ENCODE peak calls at places on chromosome 21, in seven cellular contexts. F is stomach, I is IMR-90, W is tibial nerve, L is body of pancreas, Q is testis, X is ovary. T is an unnamed sample. For H3K36me3, the result is how much of the 10 kb centered on the place peaks cover.

GRCh38 chr21:25855591-25855990 is 120.8 kb downstream of the GABPA start:
- DNase-seq in L (no peak), Q (no peak), W (no peak), I (no peak), F (no peak), X (no peak), T (no peak)

GRCh38 chr21:43627527-43627926 is 31.8 kb downstream of the HSF2BP start:
- DNase-seq in L (no peak), F (no peak), I (no peak), W (no peak), X (no peak), Q (no peak), T (no peak)

GRCh38 chr21:39184050-39184980 is 1.1 kb upstream of the PSMG1 start:
- DNase-seq in L (no peak), I (no peak), X (no peak), F (no peak), Q (no peak), W (no peak), T (no peak)

GRCh38 chr21:24552491-24552890 is 1054.8 kb downstream of the MRPL39 start:
- DNase-seq in W (no peak), I (no peak), F (no peak), Q (no peak), L (no peak), X (no peak), T (no peak)

GRCh38 chr21:16422702-16423101 is 692.9 kb downstream of the USP25 start:
- DNase-seq in L (no peak), F (no peak), X (no peak), I (no peak), W (no peak), Q (peak), T (no peak)

GRCh38 chr21:37627561-37627960 is 261.0 kb downstream of the DYRK1A start:
- DNase-seq in X (no peak), F (no peak), W (no peak), I (no peak), L (no peak), Q (no peak), T (no peak)

GRCh38 chr21:37368536-37369279 is 2.1 kb downstream of the DYRK1A start:
- DNase-seq in F (no peak), Q (no peak), L (no peak), I (peak), X (no peak), W (no peak), T (no peak)

GRCh38 chr21:38802050-38803026 is 3.4 kb upstream of the ETS2 start:
- DNase-seq in I (peak), X (no peak), W (no peak), F (no peak), L (no peak), Q (no peak), T (no peak)

GRCh38 chr21:31845151-31845550 is 27.7 kb upstream of the HUNK start:
- DNase-seq in I (no peak), F (no peak), L (no peak), X (no peak), Q (no peak), W (no peak), T (no peak)

GRCh38 chr21:33360281-33360680 is 35.5 kb downstream of the IFNAR1 start:
- DNase-seq in I (peak), L (no peak), W (no peak), F (no peak), Q (no peak), X (no peak), T (no peak)

GRCh38 chr21:33360871-33361602 is 36.3 kb downstream of the IFNAR1 start:
- DNase-seq in Q (peak), X (peak), I (peak), L (peak), W (peak), F (peak), T (peak)

GRCh38 chr21:33364830-33365229 is 38.4 kb upstream of the IFNGR2 start:
- DNase-seq in L (no peak), I (no peak), F (no peak), W (no peak), X (no peak), Q (no peak), T (no peak)

GRCh38 chr21:33359446-33359845 is 34.7 kb downstream of the IFNAR1 start:
- DNase-seq in Q (no peak), L (no peak), F (no peak), W (no peak), X (no peak), I (no peak), T (no peak)

GRCh38 chr21:33362044-33362555 is 37.3 kb downstream of the IFNAR1 start:
- DNase-seq in F (peak), Q (no peak), I (no peak), L (peak), X (no peak), W (no peak), T (no peak)
- H3K4me3 ChIP-seq in F (peak), Q (no peak), I (no peak), L (no peak), X (no peak), W (no peak), T (peak)

DNA sequence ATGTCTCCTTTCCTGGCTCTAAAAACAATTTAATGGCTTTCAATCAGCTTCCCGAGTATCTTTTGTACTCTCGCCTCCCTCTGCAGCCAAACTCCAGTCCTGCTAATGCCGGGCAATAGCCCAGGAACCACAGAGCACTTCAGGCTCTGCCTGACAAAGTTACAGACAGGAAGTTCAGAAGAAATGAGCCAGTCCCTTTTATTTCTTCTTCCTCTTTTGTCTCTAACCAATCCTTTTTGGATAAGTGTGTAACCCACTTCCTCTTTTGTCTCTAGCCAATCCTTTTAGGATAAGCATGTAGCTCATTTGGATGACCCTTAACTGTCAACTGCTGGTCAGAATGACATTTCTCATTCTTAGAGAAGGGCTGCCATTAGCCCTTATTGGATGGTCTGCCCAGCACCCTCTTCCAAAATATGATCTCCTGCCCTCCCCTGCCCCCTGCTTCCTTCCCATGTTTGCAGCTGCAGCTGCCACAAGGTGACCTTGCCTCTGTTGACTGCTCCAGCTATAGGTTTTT is 6.4 kb upstream of the DOP1B start:
- DNase-seq in F (no peak), Q (peak), I (peak), W (peak), X (peak), L (peak), T (peak)
- H3K36me3 ChIP-seq in F (under half), Q (under half), I (under half), W (under half), X (under half), L (under half), T (under half)

DNA sequence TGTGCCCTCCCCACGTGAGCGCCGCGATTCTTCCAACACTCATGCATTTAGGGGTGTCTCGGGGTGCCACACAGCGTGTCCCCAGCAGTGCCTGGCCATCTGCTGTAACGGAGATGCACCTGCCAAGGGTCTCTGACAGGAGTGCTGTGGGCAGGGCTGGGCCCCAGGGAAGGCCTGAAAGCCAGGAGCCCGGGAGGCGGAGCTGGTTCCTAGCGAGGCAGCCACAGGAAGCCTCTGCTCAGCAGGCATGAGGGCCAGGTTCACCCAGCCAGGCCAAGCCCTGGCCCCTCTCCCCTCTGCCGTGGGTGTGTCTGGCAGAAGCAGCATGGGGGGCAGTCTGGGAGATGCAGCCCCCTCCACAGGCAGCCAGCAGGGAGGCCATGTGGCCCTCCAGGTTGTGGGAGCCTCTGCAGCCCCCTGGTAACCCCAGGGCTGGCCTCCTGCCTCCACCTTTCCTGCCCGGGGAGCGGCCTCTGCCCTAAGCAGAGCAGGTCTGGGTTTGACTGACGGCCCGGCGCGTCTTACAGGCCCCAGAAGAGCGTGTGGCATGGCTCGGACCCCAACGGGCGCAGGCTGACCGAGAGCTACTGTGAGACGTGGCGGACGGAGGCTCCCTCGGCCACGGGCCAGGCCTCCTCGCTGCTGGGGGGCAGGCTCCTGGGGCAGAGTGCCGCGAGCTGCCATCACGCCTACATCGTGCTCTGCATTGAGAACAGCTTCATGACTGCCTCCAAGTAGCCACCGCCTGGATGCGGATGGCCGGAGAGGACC is 30.4 kb downstream of the SLC19A1 start:
- DNase-seq in Q (no peak), I (no peak), X (peak), W (no peak), L (no peak), F (peak), T (peak)
- TF ChIP-seq POLR2A in Q (no peak), I (no peak), X (no peak), W (no peak), L (no peak), F (no peak), T (no peak)

GRCh38 chr21:42616366-42617340 is 36.8 kb upstream of the PDE9A start:
- DNase-seq in Q (no peak), W (no peak), I (no peak), L (no peak), X (no peak), F (no peak), T (no peak)
- H3K4me3 ChIP-seq in Q (no peak), W (no peak), I (no peak), L (no peak), X (no peak), F (peak), T (no peak)

T was measured in heart left ventricle.